ENCODE peak calls at places on chromosomes 5 and 9, in four cellular contexts. Z, C, G and P are unnamed samples.

GRCh38 chr9:113548221-113549041 is 84.9 kb downstream of the RGS3 start:
- DNase-seq in Z (peak), C (peak), G (no peak), P (no peak)

GRCh38 chr9:22657713-22658112 is 211.1 kb downstream of the DMRTA1 start:
- DNase-seq in Z (no peak), C (no peak), G (no peak), P (no peak)

GRCh38 chr9:14653511-14653910 is 39.7 kb downstream of the ZDHHC21 start:
- DNase-seq in Z (no peak), C (no peak), G (no peak), P (no peak)

GRCh38 chr5:123035320-123035949 is 1.1 kb downstream of the PPIC start:
- DNase-seq in Z (peak), C (peak), G (no peak), P (no peak)

GRCh38 chr9:92561374-92562329 is 25.9 kb upstream of the ECM2 start:
- DNase-seq in Z (peak), C (no peak), G (no peak), P (no peak)

GRCh38 chr5:123545506-123545905 is 33.5 kb downstream of the CSNK1G3 start:
- DNase-seq in Z (no peak), C (peak), G (no peak), P (no peak)

GRCh38 chr9:127742435-127743088 is 7.5 kb upstream of the TOR2A start:
- DNase-seq in Z (peak), C (no peak), G (no peak), P (peak)

GRCh38 chr5:95858023-95858461 is 35.5 kb upstream of the GLRX start:
- DNase-seq in Z (peak), C (peak), G (no peak), P (peak)

GRCh38 chr9:30382271-30382670 is 2002.2 kb upstream of the ACO1 start:
- DNase-seq in Z (no peak), C (peak), G (no peak), P (no peak)

GRCh38 chr5:10633271-10634049 is 69.6 kb downstream of the ANKRD33B start:
- DNase-seq in Z (no peak), C (no peak), G (peak), P (no peak)

GRCh38 chr5:11925701-11926100 is 21.5 kb upstream of the CTNND2 start:
- DNase-seq in Z (no peak), C (no peak), G (no peak), P (no peak)

GRCh38 chr5:74206571-74207550 is 433.7 kb downstream of the ENC1 start:
- DNase-seq in Z (peak), C (peak), G (no peak), P (no peak)

GRCh38 chr5:37882636-37883035 is 42.8 kb upstream of the GDNF start:
- DNase-seq in Z (peak), C (peak), G (no peak), P (no peak)

GRCh38 chr9:97905228-97905627 is 17.1 kb downstream of the TRMO start:
- DNase-seq in Z (no peak), C (no peak), G (no peak), P (no peak)

GRCh38 chr9:109974143-109974917 is 194.3 kb downstream of the PALM2AKAP2 start:
- DNase-seq in Z (no peak), C (no peak), G (no peak), P (no peak)

GRCh38 chr5:169494383-169495251 is 89.0 kb upstream of the SPDL1 start:
- DNase-seq in Z (no peak), C (no peak), G (no peak), P (no peak)

GRCh38 chr9:78970375-78970774 is 601.4 kb upstream of the TLE4 start:
- DNase-seq in Z (no peak), C (no peak), G (no peak), P (no peak)

GRCh38 chr5:65483474-65484346 is 2.0 kb upstream of the ADAMTS6 start:
- DNase-seq in Z (peak), C (peak), G (no peak), P (no peak)

GRCh38 chr9:134377976-134378375 is 51.7 kb downstream of the RXRA start:
- DNase-seq in Z (no peak), C (no peak), G (no peak), P (no peak)

GRCh38 chr5:52772668-52773067 is 15.0 kb upstream of the ITGA1 start:
- DNase-seq in Z (no peak), C (no peak), G (no peak), P (no peak)

GRCh38 chr5:89230178-89230577 is 347.2 kb upstream of the MEF2C start:
- DNase-seq in Z (no peak), C (no peak), G (no peak), P (no peak)

GRCh38 chr5:168479166-168479565 is 7.1 kb upstream of the RARS1 start:
- DNase-seq in Z (no peak), C (peak), G (no peak), P (no peak)

GRCh38 chr5:61881821-61882220 is 424.2 kb upstream of the KIF2A start:
- DNase-seq in Z (peak), C (no peak), G (no peak), P (no peak)

GRCh38 chr5:72288923-72289322 is 31.1 kb downstream of the MRPS27 start:
- DNase-seq in Z (no peak), C (no peak), G (no peak), P (no peak)

DNA sequence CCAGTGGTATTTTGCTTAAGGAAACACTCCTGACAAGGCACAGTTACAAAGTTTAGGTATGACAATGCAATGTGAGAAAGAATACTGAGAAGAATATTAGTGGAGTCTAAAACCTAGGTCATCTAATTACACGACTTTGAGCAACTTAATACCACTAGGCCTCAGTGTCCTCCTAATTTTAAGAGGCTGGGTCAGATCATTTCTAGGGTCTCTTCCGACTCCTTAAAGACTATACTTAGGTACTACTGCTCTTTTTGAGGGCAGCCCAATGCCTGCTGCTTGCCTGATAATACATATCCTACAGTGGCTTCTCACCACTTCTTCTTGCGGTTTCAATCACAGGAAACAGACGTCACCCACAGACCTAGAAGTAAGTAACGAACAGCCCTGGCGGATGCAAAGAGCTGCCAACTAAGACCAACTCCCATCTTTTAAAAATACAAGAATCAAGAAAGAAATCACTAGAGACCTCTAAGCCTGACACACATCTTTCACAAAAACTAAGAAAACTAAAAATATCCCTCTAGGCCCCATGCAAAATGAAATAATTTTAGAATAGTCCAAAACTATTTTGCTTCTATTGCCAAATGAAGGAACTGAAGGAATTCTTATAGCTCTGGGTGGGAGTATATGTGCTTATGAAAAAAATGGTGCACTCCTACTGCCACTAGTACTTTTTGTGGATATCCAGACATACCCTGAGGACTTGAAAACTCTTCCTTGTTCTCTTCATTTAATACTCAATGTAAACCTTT is 13.1 kb downstream of the DIAPH1 start:
- DNase-seq in Z (peak), C (peak), G (peak), P (no peak)
- TF ChIP-seq CTCF in Z (no peak), C (no peak), G (no peak), P (no peak)

GRCh38 chr5:16666861-16667481 is 50.2 kb upstream of the RETREG1 start:
- DNase-seq in Z (peak), C (peak), G (no peak), P (no peak)
- TF ChIP-seq CTCF in Z (peak), C (peak), G (peak), P (peak)

DNA sequence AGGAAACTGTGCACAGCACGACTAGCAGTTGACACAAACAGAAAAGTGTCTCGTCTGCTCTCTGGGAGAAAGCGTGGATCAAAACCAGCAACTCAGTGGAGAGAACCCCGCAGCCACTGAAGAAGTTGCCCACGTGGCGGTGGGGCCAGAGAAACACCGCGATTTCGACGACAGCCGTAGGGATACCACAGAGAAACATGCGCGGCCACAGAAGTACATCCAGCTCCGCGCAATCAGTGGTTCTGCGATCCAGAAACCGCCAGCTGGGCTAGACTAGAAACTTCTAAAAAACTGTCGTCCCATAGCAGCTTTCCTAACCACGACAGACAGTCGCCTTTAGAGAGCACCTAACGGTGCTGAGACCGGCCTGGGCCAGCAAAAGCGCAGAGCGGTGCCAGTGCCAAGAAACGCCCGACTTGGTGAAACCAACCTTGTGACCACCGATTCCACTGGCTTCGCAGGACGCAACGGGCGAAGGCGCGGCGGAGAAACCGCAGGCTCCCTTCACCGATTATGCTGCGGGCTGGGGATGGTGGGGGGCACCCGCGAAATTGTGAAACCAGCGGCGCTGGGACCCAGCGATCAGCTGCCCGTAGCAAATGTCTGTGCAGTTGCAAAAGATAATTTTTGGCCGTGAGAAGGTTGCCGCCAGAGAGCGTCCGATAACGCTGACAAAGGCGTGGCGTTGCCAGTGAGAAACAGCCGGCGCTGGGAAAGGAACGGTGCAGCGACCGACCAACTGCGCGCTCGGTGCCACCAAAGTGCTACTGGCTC is 2.7 kb upstream of the ANXA2R start:
- DNase-seq in Z (peak), C (peak), G (peak), P (peak)
- TF ChIP-seq CTCF in Z (no peak), C (no peak), G (no peak), P (peak)

DNA sequence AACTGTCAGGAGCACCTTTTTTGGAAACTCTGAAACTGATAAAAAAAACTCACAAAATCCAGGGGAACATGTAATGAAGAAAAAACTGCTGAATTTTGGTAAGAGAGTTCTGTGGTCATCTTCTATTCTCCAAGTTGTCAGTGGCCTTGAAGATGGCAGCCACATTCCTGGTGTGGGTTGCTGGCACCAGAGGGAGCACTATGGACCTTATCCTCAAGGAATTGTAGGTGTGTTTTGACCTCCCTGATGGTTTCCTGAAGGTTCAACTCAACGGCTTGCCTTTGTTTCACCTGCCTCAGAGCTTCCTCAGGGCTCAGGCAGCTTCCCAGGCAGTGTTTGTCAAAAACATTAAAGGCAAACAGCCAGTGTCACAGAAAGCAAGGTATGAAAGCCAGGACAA is 2.2 kb upstream of the SLC38A9 start:
- DNase-seq in Z (no peak), C (no peak), G (no peak), P (no peak)
- TF ChIP-seq CTCF in Z (no peak), C (no peak), G (no peak), P (no peak)

GRCh38 chr9:104608336-104608735 is 2.9 kb upstream of the OR13C2 start:
- DNase-seq in Z (no peak), C (peak), G (no peak), P (no peak)
- TF ChIP-seq CTCF in Z (no peak), C (no peak), G (no peak), P (peak)

GRCh38 chr9:11148189-11148588 is 535.4 kb upstream of the PTPRD start:
- DNase-seq in Z (no peak), C (no peak), G (no peak), P (no peak)

GRCh38 chr9:11142965-11143738 is 530.4 kb upstream of the PTPRD start:
- DNase-seq in Z (no peak), C (no peak), G (no peak), P (no peak)

GRCh38 chr9:11144750-11145149 is 531.9 kb upstream of the PTPRD start:
- DNase-seq in Z (no peak), C (no peak), G (no peak), P (no peak)

DNA sequence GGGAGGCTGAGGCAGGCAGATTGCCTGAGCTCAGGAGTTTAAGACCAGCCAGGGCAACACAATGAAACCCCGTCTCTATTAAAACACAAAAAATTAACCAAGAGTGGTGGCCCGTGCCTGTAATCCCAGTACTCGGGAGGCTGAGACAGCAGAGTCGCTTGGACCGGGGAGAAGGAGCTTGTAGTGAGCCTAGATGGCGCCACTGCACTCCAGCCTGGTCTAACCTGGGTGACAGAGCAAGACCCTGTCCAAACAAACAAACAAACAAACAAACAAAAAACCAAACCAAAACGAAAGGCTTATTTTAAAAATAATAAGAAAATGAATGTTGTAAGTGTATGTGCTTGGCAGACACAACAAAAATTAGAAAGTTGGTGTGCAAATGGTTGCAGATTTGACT is 536.3 kb upstream of the PTPRD start:
- DNase-seq in Z (no peak), C (no peak), G (no peak), P (peak)
- TF ChIP-seq CTCF in Z (no peak), C (no peak), G (no peak), P (no peak)

DNA sequence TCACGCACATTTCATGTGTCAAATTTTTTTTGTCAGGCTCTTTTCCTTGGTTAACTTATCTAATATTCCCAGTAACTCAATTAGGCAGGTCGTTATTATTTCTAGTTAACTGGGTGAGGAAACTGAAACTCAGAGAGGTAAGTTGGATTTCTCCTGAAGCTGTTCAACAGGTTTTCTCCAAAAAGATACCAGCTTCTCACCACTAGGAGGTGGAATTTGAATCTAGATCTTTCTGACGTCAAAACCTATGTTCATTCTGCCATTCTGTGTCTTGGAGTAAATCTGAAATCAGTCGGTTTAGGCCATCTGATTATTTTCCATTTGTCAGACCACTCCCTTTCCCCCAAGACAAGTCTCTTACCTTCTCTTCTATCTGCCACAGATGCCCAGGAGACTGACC is 572.9 kb downstream of the ACTL7B start:
- DNase-seq in Z (peak), C (peak), G (no peak), P (no peak)
- TF ChIP-seq CTCF in Z (peak), C (peak), G (no peak), P (peak)

DNA sequence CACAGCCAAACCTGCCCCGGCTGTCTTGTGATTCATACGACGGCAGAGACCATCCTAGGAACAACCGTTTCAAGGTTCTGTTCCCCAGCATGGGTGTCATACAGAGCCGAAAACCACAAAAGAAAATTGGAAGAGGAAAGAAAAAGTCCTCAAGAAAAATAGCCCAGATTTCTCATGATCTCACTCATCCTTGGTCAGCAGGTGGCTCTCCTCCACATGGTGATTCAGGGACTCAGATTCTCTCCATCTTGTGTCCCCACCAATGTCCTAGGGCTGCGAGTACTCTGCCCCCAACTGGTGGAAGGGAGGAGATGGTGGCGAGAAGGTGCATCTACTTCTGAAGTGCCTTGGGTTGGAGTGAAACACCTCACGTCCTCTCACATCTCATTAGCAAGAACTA is 25.6 kb downstream of the PDZD2 start:
- DNase-seq in Z (peak), C (peak), G (no peak), P (no peak)
- TF ChIP-seq CTCF in Z (no peak), C (no peak), G (no peak), P (no peak)

DNA sequence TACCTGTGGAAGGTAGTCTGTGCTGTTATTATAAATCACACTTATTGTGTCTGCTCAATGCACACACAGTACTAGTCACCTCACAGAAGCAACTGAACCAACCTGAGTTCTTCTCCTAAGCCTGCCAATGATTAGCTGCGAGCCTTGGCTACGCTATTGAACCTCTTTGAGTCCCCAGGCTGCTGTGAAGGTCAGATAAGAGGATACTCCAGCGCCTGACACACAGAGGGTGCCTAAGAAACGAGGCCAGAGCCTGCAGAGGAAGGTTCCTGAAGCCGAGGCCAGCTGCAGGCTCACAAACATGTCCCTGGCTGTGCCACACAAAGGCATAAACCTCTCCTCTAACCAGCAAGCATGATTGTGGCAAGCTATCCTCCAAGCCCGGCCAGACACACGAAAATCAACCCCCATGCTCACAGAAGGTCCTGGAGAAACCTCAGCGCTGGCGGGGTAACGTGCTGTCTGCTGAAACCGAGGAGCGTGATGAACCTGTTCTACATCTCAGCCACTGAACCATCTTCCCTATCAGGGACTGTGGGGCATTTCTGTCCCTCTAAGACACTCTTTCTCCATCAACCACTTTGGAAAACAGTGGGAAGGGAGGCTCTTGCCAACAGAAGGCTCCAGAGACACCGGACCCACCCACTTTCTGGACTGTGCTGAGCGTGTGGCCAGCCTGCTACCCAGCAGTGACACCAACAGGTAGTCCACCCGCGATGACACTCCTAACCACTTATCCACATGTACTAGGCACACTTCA is 53.2 kb upstream of the SLC25A51 start:
- DNase-seq in Z (no peak), C (no peak), G (no peak), P (no peak)
- TF ChIP-seq CTCF in Z (no peak), C (no peak), G (no peak), P (no peak)